ENCODE peak calls at places on chromosomes 3 and 15, in five cellular contexts. One of them, this sample, is unnamed.

GRCh38 chr3:38829404-38829803 is 13.4 kb upstream of the SCN10A start:
- DNase-seq in GM23338: no peak
- DNase-seq in K562: no peak
- DNase-seq in GM12878: no peak
- DNase-seq in A549: no peak
- DNase-seq in this sample: peak; percentile 39

GRCh38 chr15:66906660-66907059 is 158.7 kb upstream of the SMAD3 start:
- DNase-seq in GM23338: no peak
- DNase-seq in GM12878: no peak
- DNase-seq in A549: no peak
- DNase-seq in K562: no peak
- DNase-seq in this sample: no peak

GRCh38 chr3:38707730-38708129 is 58.2 kb upstream of the SCN5A start:
- DNase-seq in GM12878: no peak
- DNase-seq in A549: no peak
- DNase-seq in K562: no peak
- DNase-seq in GM23338: peak; percentile 48
- DNase-seq in this sample: peak; percentile 5

GRCh38 chr15:90320062-90320884 is 31.8 kb upstream of the ZNF774 start:
- DNase-seq in K562: peak; percentile 85
- DNase-seq in GM23338: peak; percentile 94
- DNase-seq in A549: peak; percentile 95
- DNase-seq in GM12878: peak; percentile 45
- DNase-seq in this sample: peak; percentile 84

GRCh38 chr3:141368062-141368924 is at the start of gene ZBTB38:
- DNase-seq in GM23338: peak; percentile 87
- DNase-seq in A549: peak; percentile 95
- DNase-seq in K562: peak; percentile 91
- DNase-seq in GM12878: no peak
- DNase-seq in this sample: peak; percentile 97

GRCh38 chr3:128491900-128492352 is 1.1 kb downstream of the GATA2 start:
- DNase-seq in GM12878: no peak
- DNase-seq in A549: no peak
- DNase-seq in K562: no peak
- DNase-seq in GM23338: no peak
- DNase-seq in this sample: no peak

GRCh38 chr3:33377489-33377888 is 62.7 kb downstream of the UBP1 start:
- DNase-seq in K562: no peak
- DNase-seq in GM12878: no peak
- DNase-seq in A549: no peak
- DNase-seq in GM23338: peak; percentile 56
- DNase-seq in this sample: no peak

GRCh38 chr3:143203848-143204247 is 84.3 kb downstream of the CHST2 start:
- DNase-seq in GM23338: no peak
- DNase-seq in A549: no peak
- DNase-seq in K562: no peak
- DNase-seq in GM12878: no peak
- DNase-seq in this sample: no peak

GRCh38 chr3:173221010-173221409 is 80.0 kb upstream of the SPATA16 start:
- DNase-seq in K562: no peak
- DNase-seq in A549: peak; percentile 4
- DNase-seq in GM12878: no peak
- DNase-seq in GM23338: peak; percentile 65
- DNase-seq in this sample: peak; percentile 5

GRCh38 chr15:63362873-63363272 is 18.8 kb downstream of the CA12 start:
- DNase-seq in GM12878: no peak
- DNase-seq in GM23338: no peak
- DNase-seq in A549: no peak
- DNase-seq in K562: no peak
- DNase-seq in this sample: no peak

GRCh38 chr3:31960793-31961431 is 20.1 kb downstream of the OSBPL10 start:
- DNase-seq in GM23338: peak; percentile 65
- DNase-seq in GM12878: no peak
- DNase-seq in K562: no peak
- DNase-seq in A549: peak; percentile 50
- DNase-seq in this sample: peak; percentile 82

GRCh38 chr3:109985942-109986555 is 648.7 kb upstream of the DPPA4 start:
- DNase-seq in A549: no peak
- DNase-seq in GM23338: no peak
- DNase-seq in K562: no peak
- DNase-seq in GM12878: no peak
- DNase-seq in this sample: no peak

GRCh38 chr15:65579762-65580161 is 31.2 kb downstream of the INTS14 start:
- DNase-seq in A549: no peak
- DNase-seq in GM23338: no peak
- DNase-seq in GM12878: no peak
- DNase-seq in K562: no peak
- DNase-seq in this sample: no peak

GRCh38 chr3:36065321-36065720 is 315.0 kb upstream of the STAC start:
- DNase-seq in GM12878: no peak
- DNase-seq in K562: no peak
- DNase-seq in GM23338: no peak
- DNase-seq in A549: no peak
- DNase-seq in this sample: no peak

GRCh38 chr15:79673416-79674123 is 223.2 kb downstream of the MTHFS start:
- DNase-seq in GM12878: peak; percentile 57
- DNase-seq in K562: no peak
- DNase-seq in GM23338: peak; percentile 56
- DNase-seq in A549: peak; percentile 50
- DNase-seq in this sample: no peak

GRCh38 chr3:174016186-174016585 is 618.6 kb downstream of the NLGN1 start:
- DNase-seq in A549: no peak
- DNase-seq in K562: no peak
- DNase-seq in GM12878: no peak
- DNase-seq in GM23338: no peak
- DNase-seq in this sample: no peak

GRCh38 chr15:65638681-65639089 is 16.9 kb downstream of the SLC24A1 start:
- DNase-seq in A549: peak; percentile 96
- DNase-seq in GM23338: peak; percentile 92
- DNase-seq in GM12878: peak; percentile 28
- DNase-seq in K562: peak; percentile 85
- DNase-seq in this sample: peak; percentile 57

GRCh38 chr15:47374222-47374621 is 343.1 kb upstream of the SEMA6D start:
- DNase-seq in GM23338: peak; percentile 70
- DNase-seq in K562: no peak
- DNase-seq in GM12878: no peak
- DNase-seq in A549: no peak
- DNase-seq in this sample: no peak

DNA sequence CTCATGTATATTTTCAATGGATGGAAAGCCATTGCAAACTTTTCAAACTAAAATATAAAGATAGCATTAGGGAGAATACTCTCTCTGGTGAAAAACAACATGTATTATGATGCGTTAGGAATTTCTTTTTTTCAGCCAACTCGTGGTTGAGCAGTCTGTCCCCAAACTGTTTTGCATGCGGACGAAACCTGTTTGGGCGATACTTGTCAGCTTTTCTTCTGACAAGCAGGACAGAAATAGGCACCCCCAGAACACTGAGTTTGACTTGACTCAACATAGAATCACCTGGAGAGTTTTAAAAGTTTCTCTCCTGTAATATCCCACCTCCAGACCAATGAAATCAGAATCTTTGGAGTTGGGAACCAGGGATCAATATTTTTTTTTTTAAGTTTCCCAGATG is 417.5 kb upstream of the TPRG1 start:
- DNase-seq in GM23338: no peak
- DNase-seq in K562: no peak
- DNase-seq in GM12878: no peak
- DNase-seq in A549: no peak
- DNase-seq in this sample: no peak
- TF ChIP-seq JUNB in GM23338: no peak
- TF ChIP-seq JUNB in K562: no peak
- TF ChIP-seq JUNB in GM12878: no peak
- TF ChIP-seq JUNB in A549: no peak
- TF ChIP-seq JUNB in this sample: no peak

GRCh38 chr3:80543154-80543553 is 775.4 kb upstream of the ROBO1 start:
- DNase-seq in GM23338: no peak
- DNase-seq in GM12878: no peak
- DNase-seq in K562: no peak
- DNase-seq in A549: no peak
- DNase-seq in this sample: no peak

GRCh38 chr3:80542476-80542875 is 774.7 kb upstream of the ROBO1 start:
- DNase-seq in GM12878: no peak
- DNase-seq in K562: no peak
- DNase-seq in GM23338: no peak
- DNase-seq in A549: no peak
- DNase-seq in this sample: no peak

GRCh38 chr3:80533553-80533952 is 765.8 kb upstream of the ROBO1 start:
- DNase-seq in K562: no peak
- DNase-seq in GM12878: no peak
- DNase-seq in A549: no peak
- DNase-seq in GM23338: no peak
- DNase-seq in this sample: no peak

DNA sequence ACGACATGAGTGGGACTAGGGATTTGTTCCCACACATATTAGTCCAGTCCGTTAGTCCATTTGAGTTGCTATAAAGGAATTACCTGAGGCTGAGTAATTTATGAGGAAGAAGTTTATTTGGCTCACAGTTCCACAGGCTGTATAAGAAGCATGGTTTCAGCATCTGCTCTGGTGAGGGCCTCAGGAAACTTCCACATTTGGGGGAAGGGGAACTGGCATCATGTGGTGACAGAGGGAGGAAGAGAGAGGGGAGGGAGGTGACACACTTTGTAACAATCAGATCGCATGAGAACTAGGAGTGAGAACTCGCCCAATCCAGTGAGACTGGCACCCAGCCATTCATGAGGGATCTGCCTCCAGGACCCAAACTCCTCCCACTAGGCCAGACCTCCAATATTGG is 769.9 kb upstream of the ROBO1 start:
- DNase-seq in A549: no peak
- DNase-seq in GM12878: no peak
- DNase-seq in GM23338: no peak
- DNase-seq in K562: no peak
- DNase-seq in this sample: no peak
- TF ChIP-seq JUNB in A549: no peak
- TF ChIP-seq JUNB in GM12878: no peak
- TF ChIP-seq JUNB in GM23338: no peak
- TF ChIP-seq JUNB in K562: no peak
- TF ChIP-seq JUNB in this sample: no peak

GRCh38 chr15:100760357-100760903 is 119.2 kb upstream of the ALDH1A3 start:
- DNase-seq in GM23338: no peak
- DNase-seq in K562: no peak
- DNase-seq in A549: no peak
- DNase-seq in GM12878: no peak
- DNase-seq in this sample: no peak

GRCh38 chr15:100758554-100758953 is 121.1 kb upstream of the ALDH1A3 start:
- DNase-seq in A549: no peak
- DNase-seq in K562: no peak
- DNase-seq in GM23338: no peak
- DNase-seq in GM12878: no peak
- DNase-seq in this sample: no peak

GRCh38 chr15:100759116-100759515 is 120.5 kb upstream of the ALDH1A3 start:
- DNase-seq in A549: no peak
- DNase-seq in GM12878: no peak
- DNase-seq in K562: no peak
- DNase-seq in GM23338: no peak
- DNase-seq in this sample: no peak

GRCh38 chr15:100761253-100761935 is 118.2 kb upstream of the ALDH1A3 start:
- DNase-seq in A549: no peak
- DNase-seq in GM12878: no peak
- DNase-seq in GM23338: no peak
- DNase-seq in K562: no peak
- DNase-seq in this sample: no peak

GRCh38 chr15:100759698-100760356 is 119.8 kb upstream of the ALDH1A3 start:
- DNase-seq in GM12878: no peak
- DNase-seq in GM23338: no peak
- DNase-seq in K562: no peak
- DNase-seq in A549: peak; percentile 92
- DNase-seq in this sample: peak; percentile 22
- TF ChIP-seq JUNB in GM12878: no peak
- TF ChIP-seq JUNB in GM23338: no peak
- TF ChIP-seq JUNB in K562: no peak
- TF ChIP-seq JUNB in A549: peak; percentile 75
- TF ChIP-seq JUNB in this sample: no peak

GRCh38 chr3:126465928-126466564 is 9.6 kb downstream of the ZXDC start:
- DNase-seq in K562: no peak
- DNase-seq in GM12878: no peak
- DNase-seq in A549: no peak
- DNase-seq in GM23338: no peak
- DNase-seq in this sample: no peak
- TF ChIP-seq JUNB in K562: no peak
- TF ChIP-seq JUNB in GM12878: no peak
- TF ChIP-seq JUNB in A549: no peak
- TF ChIP-seq JUNB in GM23338: no peak
- TF ChIP-seq JUNB in this sample: no peak

GRCh38 chr15:35142578-35142977 is 57.5 kb upstream of the NANOGP8 start:
- DNase-seq in K562: no peak
- DNase-seq in GM12878: no peak
- DNase-seq in A549: no peak
- DNase-seq in GM23338: no peak
- DNase-seq in this sample: no peak

GRCh38 chr15:35136552-35136951 is 51.5 kb upstream of the NANOGP8 start:
- DNase-seq in K562: no peak
- DNase-seq in GM12878: peak; percentile 94
- DNase-seq in A549: no peak
- DNase-seq in GM23338: no peak
- DNase-seq in this sample: no peak

GRCh38 chr15:35141743-35142356 is 56.8 kb upstream of the NANOGP8 start:
- DNase-seq in GM12878: no peak
- DNase-seq in GM23338: no peak
- DNase-seq in K562: no peak
- DNase-seq in A549: no peak
- DNase-seq in this sample: peak; percentile 0

GRCh38 chr15:35137175-35137574 is 52.1 kb upstream of the NANOGP8 start:
- DNase-seq in GM12878: no peak
- DNase-seq in K562: no peak
- DNase-seq in A549: no peak
- DNase-seq in GM23338: no peak
- DNase-seq in this sample: no peak

GRCh38 chr15:35139822-35140221 is 54.7 kb upstream of the NANOGP8 start:
- DNase-seq in GM12878: no peak
- DNase-seq in K562: no peak
- DNase-seq in A549: no peak
- DNase-seq in GM23338: no peak
- DNase-seq in this sample: no peak
- TF ChIP-seq JUNB in GM12878: no peak
- TF ChIP-seq JUNB in K562: no peak
- TF ChIP-seq JUNB in A549: no peak
- TF ChIP-seq JUNB in GM23338: no peak
- TF ChIP-seq JUNB in this sample: no peak

DNA sequence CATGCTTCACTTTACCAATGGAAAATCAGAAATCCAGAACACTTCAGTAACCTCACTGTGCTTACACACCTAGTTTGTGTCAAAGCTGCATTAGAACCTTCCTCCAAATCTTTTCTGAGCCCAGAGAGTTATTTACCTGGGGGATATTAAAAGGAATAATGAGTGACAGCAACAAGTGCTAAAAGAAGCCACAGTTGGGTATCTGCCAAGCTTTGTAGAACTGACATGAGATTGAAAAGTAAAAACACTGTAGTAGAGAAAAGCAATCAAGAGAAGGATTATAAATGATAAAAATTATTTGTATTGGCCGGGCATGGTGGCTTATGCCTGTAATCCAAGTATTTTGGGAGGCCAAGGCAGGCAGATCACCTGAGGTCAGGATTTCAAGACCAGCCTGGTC is 8.8 kb upstream of the TBC1D23 start:
- DNase-seq in GM12878: no peak
- DNase-seq in GM23338: no peak
- DNase-seq in K562: no peak
- DNase-seq in A549: no peak
- DNase-seq in this sample: no peak
- TF ChIP-seq JUNB in GM12878: no peak
- TF ChIP-seq JUNB in GM23338: no peak
- TF ChIP-seq JUNB in K562: no peak
- TF ChIP-seq JUNB in A549: no peak
- TF ChIP-seq JUNB in this sample: no peak

GRCh38 chr15:96042734-96043224 is 287.7 kb upstream of the NR2F2 start:
- DNase-seq in K562: no peak
- DNase-seq in GM23338: no peak
- DNase-seq in GM12878: peak; percentile 77
- DNase-seq in A549: no peak
- DNase-seq in this sample: no peak
- TF ChIP-seq JUNB in K562: no peak
- TF ChIP-seq JUNB in GM23338: no peak
- TF ChIP-seq JUNB in GM12878: no peak
- TF ChIP-seq JUNB in A549: no peak
- TF ChIP-seq JUNB in this sample: no peak

This sample was measured in HepG2.